ENCODE peak calls at places on chromosomes 11 and 22, in five cellular contexts. B, P, K, S and W are unnamed samples.

GRCh38 chr11:129248618-129249017 is 56.5 kb upstream of the ARHGAP32 start:
- DNase-seq in B (peak), P (no peak), K (no peak), S (no peak), W (peak)

GRCh38 chr11:99069831-99070444 is 49.2 kb downstream of the CNTN5 start:
- DNase-seq in B (no peak), P (peak), K (no peak), S (peak), W (peak)

GRCh38 chr22:21734540-21735197 is 925 bp downstream of the YPEL1 start:
- DNase-seq in B (no peak), P (no peak), K (no peak), S (peak), W (no peak)

GRCh38 chr11:65419460-65419772 is 3.2 kb upstream of the NEAT1 start:
- DNase-seq in B (no peak), P (no peak), K (peak), S (no peak), W (no peak)

GRCh38 chr11:69295995-69296889 is 2.3 kb downstream of the MYEOV start:
- DNase-seq in B (no peak), P (no peak), K (peak), S (no peak), W (peak)

GRCh38 chr11:250740-251299 is 14.0 kb downstream of the PSMD13 start:
- DNase-seq in B (peak), P (no peak), K (peak), S (peak), W (peak)

GRCh38 chr11:119989422-119989821 is 148.5 kb downstream of the TRIM29 start:
- DNase-seq in B (no peak), P (no peak), K (no peak), S (no peak), W (no peak)

GRCh38 chr11:120513436-120514315 is 2.1 kb downstream of the GRIK4 start:
- DNase-seq in B (no peak), P (no peak), K (peak), S (no peak), W (no peak)